ENCODE peak calls at places on chromosomes 1 and 21, in six cellular contexts. O is left ventricle myocardium inferior, P is PC-9, V is OCI-LY7, R is psoas muscle, B is breast epithelium. S is an unnamed sample. For H3K4me1, the result is how much of the 10 kb centered on the place peaks cover.

GRCh38 chr1:78176448-78176847 is 130.7 kb downstream of the GIPC2 start:
- DNase-seq in O (no peak), P (no peak), V (no peak), R (no peak), B (no peak), S (no peak)

GRCh38 chr1:202625416-202626360 is 84.6 kb downstream of the SYT2 start:
- DNase-seq in O (peak), P (no peak), V (peak), R (peak), B (peak), S (peak)

GRCh38 chr1:42937141-42937696 is 21.4 kb downstream of the SLC2A1 start:
- DNase-seq in O (no peak), P (peak), V (no peak), R (no peak), B (no peak), S (no peak)

GRCh38 chr1:183980951-183981525 is 56.5 kb downstream of the COLGALT2 start:
- DNase-seq in O (no peak), P (no peak), V (no peak), R (no peak), B (no peak), S (no peak)

GRCh38 chr1:226738995-226739695 is at the start of gene ITPKB:
- DNase-seq in O (peak), P (peak), V (peak), R (peak), B (peak), S (peak)

GRCh38 chr1:161196521-161197451 is 2.1 kb downstream of the ADAMTS4 start:
- DNase-seq in O (peak), P (no peak), V (no peak), R (peak), B (no peak), S (no peak)

GRCh38 chr1:33256701-33257387 is 552 bp downstream of the ZNF362 start:
- DNase-seq in O (peak), P (peak), V (peak), R (peak), B (peak), S (peak)

GRCh38 chr21:28991861-28992525 is 684 bp downstream of the LTN1 start:
- DNase-seq in O (no peak), P (no peak), V (peak), R (no peak), B (no peak), S (no peak)

GRCh38 chr1:47682786-47683350 is 245.0 kb downstream of the FOXD2 start:
- DNase-seq in O (no peak), P (no peak), V (no peak), R (no peak), B (no peak), S (no peak)

GRCh38 chr1:228101994-228102790 is 933 bp downstream of the C1orf35 start:
- DNase-seq in O (no peak), P (no peak), V (peak), R (peak), B (no peak), S (peak)

GRCh38 chr1:116568925-116569490 is 1.8 kb downstream of the CD58 start:
- DNase-seq in O (no peak), P (no peak), V (no peak), R (no peak), B (no peak), S (no peak)

GRCh38 chr1:204945565-204945977 is 74.9 kb downstream of the NFASC start:
- DNase-seq in O (no peak), P (no peak), V (no peak), R (no peak), B (no peak), S (no peak)

GRCh38 chr1:190908691-190909090 is 431.0 kb upstream of the BRINP3 start:
- DNase-seq in O (no peak), P (no peak), V (no peak), R (no peak), B (no peak), S (no peak)

GRCh38 chr1:39733161-39733560 is 5.5 kb upstream of the PPIE start:
- DNase-seq in O (peak), P (no peak), V (no peak), R (peak), B (no peak), S (no peak)

GRCh38 chr1:159929155-159930051 is 4.1 kb upstream of the TAGLN2 start:
- DNase-seq in O (no peak), P (no peak), V (no peak), R (no peak), B (peak), S (no peak)

GRCh38 chr1:93591291-93591832 is 90.3 kb downstream of the BCAR3 start:
- DNase-seq in O (no peak), P (no peak), V (no peak), R (no peak), B (no peak), S (peak)

GRCh38 chr1:15154480-15155036 is 1.0 kb downstream of the TMEM51 start:
- DNase-seq in O (peak), P (no peak), V (no peak), R (peak), B (peak), S (no peak)

GRCh38 chr1:21185221-21185731 is 8.6 kb upstream of the EIF4G3 start:
- DNase-seq in O (no peak), P (no peak), V (no peak), R (no peak), B (no peak), S (no peak)

GRCh38 chr1:23370744-23371710 is 1.4 kb upstream of the ZNF436 start:
- DNase-seq in O (no peak), P (peak), V (no peak), R (no peak), B (no peak), S (no peak)

GRCh38 chr1:107649023-107649422 is 316.0 kb downstream of the VAV3 start:
- DNase-seq in O (no peak), P (no peak), V (no peak), R (no peak), B (no peak), S (no peak)

GRCh38 chr1:208066583-208066982 is 155.7 kb upstream of the CD34 start:
- DNase-seq in O (no peak), P (no peak), V (no peak), R (no peak), B (no peak), S (no peak)

GRCh38 chr1:55235722-55236121 is 20.6 kb upstream of the USP24 start:
- DNase-seq in O (no peak), P (peak), V (no peak), R (no peak), B (no peak), S (no peak)

GRCh38 chr1:206679738-206680211 is 4.9 kb upstream of the MAPKAPK2 start:
- DNase-seq in O (no peak), P (no peak), V (peak), R (no peak), B (no peak), S (no peak)

GRCh38 chr1:201631037-201631436 is 92.1 kb downstream of the NAV1 start:
- DNase-seq in O (no peak), P (no peak), V (no peak), R (no peak), B (no peak), S (no peak)

GRCh38 chr1:2247760-2248126 is 19.6 kb downstream of the SKI start:
- DNase-seq in O (no peak), P (no peak), V (no peak), R (peak), B (no peak), S (no peak)

GRCh38 chr1:115330480-115331013 is 7.5 kb downstream of the NGF start:
- DNase-seq in O (no peak), P (peak), V (no peak), R (no peak), B (no peak), S (no peak)

GRCh38 chr21:42279341-42279871 is 35.8 kb downstream of the TFF3 start:
- DNase-seq in O (no peak), P (no peak), V (no peak), R (no peak), B (no peak), S (no peak)

GRCh38 chr21:42276076-42276475 is 39.1 kb downstream of the TFF3 start:
- DNase-seq in O (no peak), P (no peak), V (no peak), R (no peak), B (peak), S (no peak)

GRCh38 chr21:42278750-42279149 is 36.5 kb downstream of the TFF3 start:
- DNase-seq in O (no peak), P (no peak), V (no peak), R (peak), B (no peak), S (no peak)

GRCh38 chr21:42277593-42277992 is 37.6 kb downstream of the TFF3 start:
- DNase-seq in O (no peak), P (no peak), V (no peak), R (no peak), B (no peak), S (no peak)

GRCh38 chr21:42276526-42277154 is 38.6 kb downstream of the TFF3 start:
- DNase-seq in O (no peak), P (no peak), V (no peak), R (no peak), B (no peak), S (no peak)
- H3K4me3 ChIP-seq in O (no peak), P (no peak), V (no peak), R (no peak), B (no peak), S (no peak)

GRCh38 chr1:192580351-192580962 is 4.9 kb downstream of the RGS1 start:
- DNase-seq in O (no peak), P (no peak), V (peak), R (no peak), B (no peak), S (peak)
- TF ChIP-seq CTCF in O (peak), P (peak), V (peak), R (peak), B (no peak), S (peak)

DNA sequence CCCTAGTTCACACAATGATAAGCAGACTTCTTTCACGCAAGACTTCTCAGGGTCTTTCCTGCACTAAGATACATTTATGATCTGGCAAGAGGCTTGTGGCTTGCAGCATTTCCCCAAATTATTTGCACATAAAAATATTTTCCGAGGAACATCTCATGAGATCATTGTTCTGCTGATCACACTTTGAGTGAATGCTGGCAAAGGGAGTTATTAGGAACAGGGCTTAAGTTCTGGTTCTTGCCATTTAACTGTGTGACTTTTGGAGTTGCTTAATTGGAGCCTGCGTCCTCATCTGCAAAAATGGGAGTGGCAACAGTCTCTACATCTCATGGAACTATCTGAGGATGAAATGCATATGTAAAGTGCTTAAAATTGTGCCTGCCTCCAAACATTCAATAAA is 50.2 kb downstream of the GADD45A start:
- DNase-seq in O (no peak), P (peak), V (no peak), R (no peak), B (no peak), S (no peak)
- H3K4me1 ChIP-seq in O (half or more), P (under half), V (half or more), R (under half), B (under half), S (under half)

GRCh38 chr1:30751830-30752650 is 5.5 kb downstream of the LAPTM5 start:
- DNase-seq in O (no peak), P (peak), V (no peak), R (no peak), B (no peak), S (no peak)

GRCh38 chr1:30755334-30755733 is 2.2 kb downstream of the LAPTM5 start:
- DNase-seq in O (no peak), P (no peak), V (no peak), R (no peak), B (no peak), S (no peak)

GRCh38 chr1:30752651-30752908 is 5.0 kb downstream of the LAPTM5 start:
- DNase-seq in O (no peak), P (peak), V (no peak), R (no peak), B (no peak), S (no peak)

GRCh38 chr1:30754684-30755171 is 2.8 kb downstream of the LAPTM5 start:
- DNase-seq in O (no peak), P (no peak), V (peak), R (no peak), B (no peak), S (no peak)

DNA sequence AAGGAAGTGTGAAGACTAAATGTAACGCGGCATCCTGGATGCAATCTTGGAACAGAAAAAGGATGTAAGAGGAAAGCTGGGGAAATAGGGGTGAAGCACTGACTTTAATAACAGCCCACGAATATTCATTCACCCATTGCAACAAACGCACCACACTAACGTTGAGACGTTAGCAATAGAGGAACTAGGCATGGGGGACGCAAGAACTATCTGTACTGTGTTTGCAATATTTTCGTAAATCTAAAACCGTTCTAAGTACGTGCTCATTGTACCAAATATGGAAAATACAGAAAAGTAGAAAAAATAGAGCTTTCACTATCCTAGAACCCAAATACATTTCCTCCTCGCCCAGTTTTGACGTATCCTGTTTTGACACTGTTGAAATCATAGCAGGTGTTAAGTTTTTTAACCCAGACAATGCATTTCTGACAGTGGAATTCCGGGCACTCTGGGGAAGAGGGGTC is 3.9 kb downstream of the LAPTM5 start:
- DNase-seq in O (no peak), P (no peak), V (peak), R (no peak), B (no peak), S (no peak)
- H3K4me3 ChIP-seq in O (no peak), P (no peak), V (peak), R (no peak), B (no peak), S (no peak)

GRCh38 chr1:117606608-117607261 is 887 bp downstream of the TENT5C start:
- DNase-seq in O (no peak), P (peak), V (peak), R (no peak), B (peak), S (peak)
- TF ChIP-seq CTCF in O (no peak), P (no peak), V (peak), R (no peak), B (no peak), S (no peak)

GRCh38 chr21:34889537-34890257 is 159.4 kb downstream of the RUNX1 start:
- DNase-seq in O (peak), P (peak), V (peak), R (peak), B (peak), S (peak)
- H3K4me1 ChIP-seq in O (half or more), P (under half), V (under half), R (under half), B (under half), S (under half)